ENCODE peak calls at places on chromosomes 11 and 22, in six cellular contexts. O is activated CD8-positive, alpha-beta T cell treated with anti-CD3 and anti-CD28 coated beads for 36 hours; Q is heart right ventricle; B is Panc1; K is sciatic nerve; F is central memory CD8-positive, alpha-beta T cell. J is an unnamed sample.

GRCh38 chr11:44754876-44755552 is 28.3 kb downstream of the TSPAN18 start:
- ATAC-seq in B (no peak), F (no peak), Q (peak), O (no peak), K (no peak), J (no peak)

GRCh38 chr22:49976439-49977175 is 16.0 kb downstream of the PIM3 start:
- ATAC-seq in O (peak), Q (no peak), F (peak), B (peak), K (no peak), J (peak)

GRCh38 chr11:113026778-113027177 is 65.6 kb downstream of the NCAM1 start:
- ATAC-seq in B (no peak), O (no peak), F (no peak), K (no peak), Q (no peak), J (no peak)

GRCh38 chr22:30235687-30236170 is 10.8 kb downstream of the LIF start:
- ATAC-seq in O (no peak), K (no peak), F (no peak), B (peak), Q (no peak), J (no peak)

GRCh38 chr11:66337103-66337899 is 1.1 kb upstream of the RIN1 start:
- ATAC-seq in Q (peak), F (no peak), K (peak), O (no peak), B (no peak), J (no peak)

GRCh38 chr22:17795661-17796548 is 21.6 kb upstream of the BID start:
- ATAC-seq in F (no peak), O (no peak), Q (no peak), B (no peak), K (no peak), J (no peak)

GRCh38 chr11:121557348-121557747 is 104.6 kb upstream of the SORL1-AS1 start:
- ATAC-seq in K (no peak), O (peak), B (no peak), Q (no peak), F (peak), J (peak)

GRCh38 chr11:9550209-9550628 is 23.3 kb upstream of the WEE1 start:
- ATAC-seq in F (no peak), Q (no peak), O (no peak), K (no peak), B (no peak), J (no peak)

GRCh38 chr11:26268980-26269660 is 62.8 kb upstream of the ANO3 start:
- ATAC-seq in O (no peak), B (no peak), F (no peak), K (no peak), Q (no peak), J (no peak)

GRCh38 chr11:109421981-109422590 is at the start of gene C11orf87:
- ATAC-seq in Q (peak), K (no peak), O (no peak), F (no peak), B (no peak), J (no peak)

GRCh38 chr11:120966840-120967239 is 57.1 kb upstream of the TBCEL start:
- ATAC-seq in F (no peak), Q (no peak), K (no peak), O (no peak), B (no peak), J (no peak)